ENCODE peak calls at places on chromosomes 16 and 17, in nine cellular contexts. X, C, Y, L, O, Z, K, T and V are unnamed samples.

GRCh38 chr17:40509626-40510327 is 8.4 kb upstream of the TNS4 start:
- DNase-seq in X (no peak), C (no peak), Y (no peak), L (no peak), O (no peak), Z (no peak), K (no peak), T (no peak), V (peak; percentile 27)

GRCh38 chr16:12113581-12114375 is 137.2 kb downstream of the SNX29 start:
- DNase-seq in X (no peak), C (no peak), Y (no peak), L (peak; percentile 76), O (no peak), Z (no peak), K (peak; percentile 32), T (no peak), V (peak; percentile 51)

GRCh38 chr16:51407199-51407598 is 256.1 kb upstream of the SALL1 start:
- DNase-seq in X (no peak), C (no peak), Y (no peak), L (peak; percentile 22), O (no peak), Z (no peak), K (no peak), T (no peak), V (no peak)

GRCh38 chr17:62581769-62582168 is 45.7 kb upstream of the MRC2 start:
- DNase-seq in X (no peak), C (no peak), Y (no peak), L (no peak), O (no peak), Z (no peak), K (no peak), T (no peak), V (no peak)

GRCh38 chr17:76546556-76547182 is 6.8 kb downstream of the PRCD start:
- DNase-seq in X (no peak), C (no peak), Y (no peak), L (peak; percentile 85), O (no peak), Z (no peak), K (no peak), T (no peak), V (peak; percentile 65)

GRCh38 chr17:79844869-79845600 is 5.8 kb upstream of the CBX4 start:
- DNase-seq in X (no peak), C (peak; percentile 45), Y (peak; percentile 74), L (peak; percentile 41), O (peak; percentile 33), Z (peak; percentile 63), K (peak; percentile 85), T (peak; percentile 28), V (no peak)

GRCh38 chr16:87169509-87169985 is 147.6 kb downstream of the C16orf95 start:
- DNase-seq in X (no peak), C (no peak), Y (no peak), L (peak; percentile 40), O (no peak), Z (no peak), K (no peak), T (no peak), V (no peak)

GRCh38 chr16:16133943-16134604 is 89.2 kb downstream of the ABCC6 start:
- DNase-seq in X (no peak), C (no peak), Y (no peak), L (no peak), O (no peak), Z (no peak), K (no peak), T (no peak), V (no peak)

GRCh38 chr16:87653234-87653633 is 50.9 kb downstream of the JPH3 start:
- DNase-seq in X (no peak), C (no peak), Y (peak; percentile 29), L (no peak), O (no peak), Z (peak; percentile 40), K (no peak), T (no peak), V (no peak)

GRCh38 chr17:46184696-46185095 is 8.5 kb downstream of the KANSL1 start:
- DNase-seq in X (no peak), C (no peak), Y (no peak), L (no peak), O (no peak), Z (no peak), K (no peak), T (no peak), V (no peak)

GRCh38 chr16:78115659-78116058 is 16.2 kb downstream of the WWOX start:
- DNase-seq in X (no peak), C (no peak), Y (no peak), L (no peak), O (no peak), Z (no peak), K (no peak), T (no peak), V (no peak)

GRCh38 chr17:77165577-77165976 is 24.8 kb downstream of the SEC14L1 start:
- DNase-seq in X (no peak), C (no peak), Y (no peak), L (no peak), O (no peak), Z (no peak), K (no peak), T (no peak), V (no peak)